ENCODE peak calls at places on chromosomes 5 and 9, in ten cellular contexts. Y is HS-5; X is uterus; F is activated T-cell treated with anti-CD3 and anti-CD28 coated beads, Interleukin-2, amount 50 U/mL, for 72 hours; J is stimulated activated CD4-positive, alpha-beta T cell treated with anti-CD3 and anti-CD28 coated beads, Interleukin-1b, Interleukin-23, amount 100 ng/mL, for 48 hours; D is neural progenitor cell; H is right cardiac atrium; W is SW 1271; S is LoVo; R is aorta. L is an unnamed sample.

GRCh38 chr9:119332522-119332921 is 36.7 kb downstream of the BRINP1 start:
- DNase-seq in X (no peak), F (no peak), D (no peak), R (no peak), S (no peak), Y (no peak), W (no peak), H (no peak), J (no peak), L (no peak)

GRCh38 chr9:79572032-79572890 is 496 bp downstream of the TLE4 start:
- DNase-seq in R (peak; percentile 50), Y (no peak), W (peak; percentile 60), S (peak; percentile 32), D (peak; percentile 83), J (peak; percentile 22), X (peak; percentile 26), H (peak; percentile 80), F (peak; percentile 51), L (peak; percentile 59)

GRCh38 chr9:112180387-112180881 is 5.3 kb upstream of the SUSD1 start:
- DNase-seq in D (no peak), W (no peak), X (no peak), S (no peak), J (peak; percentile 56), R (no peak), Y (no peak), F (peak; percentile 77), H (no peak), L (peak; percentile 52)

GRCh38 chr9:91411096-91411771 is 12.4 kb downstream of the NFIL3 start:
- DNase-seq in H (no peak), J (no peak), S (no peak), R (no peak), F (no peak), Y (no peak), W (no peak), D (no peak), X (no peak), L (no peak)

GRCh38 chr5:140567136-140567818 is 2.6 kb downstream of the SLC35A4 start:
- DNase-seq in Y (no peak), H (peak; percentile 65), W (no peak), F (no peak), X (no peak), R (no peak), S (no peak), J (no peak), D (no peak), L (no peak)

GRCh38 chr5:73908440-73908839 is 282.4 kb downstream of the ARHGEF28 start:
- DNase-seq in W (no peak), J (no peak), X (no peak), F (no peak), Y (no peak), R (no peak), D (no peak), S (no peak), H (no peak), L (no peak)

GRCh38 chr9:19934301-19934868 is 145.5 kb upstream of the SLC24A2 start:
- DNase-seq in Y (no peak), D (peak; percentile 45), J (no peak), S (no peak), H (peak; percentile 69), R (no peak), X (no peak), F (no peak), W (no peak), L (no peak)

GRCh38 chr5:1549631-1550030 is 25.9 kb upstream of the LPCAT1 start:
- DNase-seq in S (no peak), Y (no peak), H (no peak), W (no peak), D (no peak), J (no peak), R (no peak), X (no peak), F (no peak), L (no peak)

GRCh38 chr5:87361031-87361443 is 51.7 kb downstream of the CCNH start:
- DNase-seq in X (peak; percentile 23), W (no peak), R (no peak), F (no peak), H (no peak), J (no peak), Y (no peak), D (no peak), S (no peak), L (no peak)

GRCh38 chr9:1100945-1101344 is 50.8 kb downstream of the DMRT2 start:
- DNase-seq in J (peak; percentile 1), W (no peak), Y (no peak), S (no peak), H (peak; percentile 83), R (peak; percentile 47), F (no peak), D (no peak), X (no peak), L (no peak)

GRCh38 chr9:121892706-121893105 is 200.4 kb downstream of the TTLL11 start:
- DNase-seq in S (no peak), W (no peak), X (no peak), J (no peak), H (no peak), R (no peak), Y (no peak), F (no peak), D (no peak), L (no peak)

GRCh38 chr9:138016406-138017187 is 139.0 kb downstream of the CACNA1B start:
- DNase-seq in H (no peak), Y (no peak), R (no peak), J (no peak), S (no peak), D (no peak), X (no peak), F (no peak), W (no peak), L (no peak)

GRCh38 chr5:958701-959571 is 49.7 kb upstream of the NKD2 start:
- DNase-seq in H (peak; percentile 72), F (no peak), J (no peak), S (peak; percentile 42), W (no peak), Y (peak; percentile 31), D (no peak), X (peak; percentile 57), R (peak; percentile 46), L (no peak)

GRCh38 chr9:126945682-126946081 is 31.1 kb downstream of the RALGPS1 start:
- DNase-seq in Y (no peak), D (no peak), F (no peak), W (no peak), R (no peak), S (no peak), J (no peak), H (no peak), X (no peak), L (no peak)

GRCh38 chr9:131728961-131729360 is 10.9 kb downstream of the RAPGEF1 start:
- DNase-seq in Y (no peak), X (no peak), R (no peak), S (no peak), D (no peak), F (peak; percentile 79), J (peak; percentile 71), H (no peak), W (no peak), L (peak; percentile 64)

GRCh38 chr5:170554566-170555267 is 50.9 kb downstream of the KCNIP1 start:
- DNase-seq in Y (no peak), D (no peak), W (no peak), J (no peak), S (no peak), F (no peak), H (no peak), X (peak; percentile 57), R (no peak), L (no peak)

GRCh38 chr5:40278881-40279280 is 400.8 kb upstream of the PTGER4 start:
- DNase-seq in Y (no peak), X (no peak), J (no peak), F (no peak), W (no peak), R (no peak), H (no peak), S (no peak), D (no peak), L (no peak)

GRCh38 chr5:131595088-131596033 is 39.7 kb downstream of the RAPGEF6 start:
- DNase-seq in R (no peak), J (peak; percentile 4), X (no peak), D (no peak), F (peak; percentile 11), Y (no peak), S (no peak), W (no peak), H (no peak), L (peak; percentile 22)

GRCh38 chr5:107805819-107806218 is 135.1 kb upstream of the EFNA5 start:
- DNase-seq in Y (no peak), W (no peak), J (no peak), D (peak; percentile 66), F (no peak), X (no peak), R (no peak), H (no peak), S (no peak), L (no peak)

GRCh38 chr5:40676643-40677333 is 2.9 kb upstream of the PTGER4 start:
- DNase-seq in W (peak; percentile 37), Y (peak; percentile 69), F (peak; percentile 34), H (no peak), S (no peak), D (no peak), J (no peak), R (no peak), X (peak; percentile 25), L (no peak)

GRCh38 chr9:128108784-128109709 is 18.5 kb downstream of the PTGES2 start:
- DNase-seq in J (no peak), H (peak; percentile 47), D (no peak), F (no peak), X (no peak), Y (no peak), S (no peak), R (peak; percentile 28), W (no peak), L (no peak)

GRCh38 chr9:114908796-114909448 is 21.5 kb downstream of the TNFSF8 start:
- DNase-seq in F (peak; percentile 67), R (no peak), W (no peak), S (no peak), J (peak; percentile 50), X (no peak), H (no peak), Y (no peak), D (no peak), L (peak; percentile 46)

GRCh38 chr9:71783120-71783523 is 14.8 kb upstream of the CEMIP2 start:
- DNase-seq in R (peak; percentile 61), H (peak; percentile 55), X (peak; percentile 18), Y (no peak), J (peak; percentile 89), D (no peak), F (peak; percentile 89), S (no peak), W (no peak), L (peak; percentile 81)

L was measured in stimulated activated naive CD8-positive, alpha-beta T cell treated with anti-CD3 and anti-CD28 coated beads, Interleukin-15, Interleukin-2, amounts not matched to agents 100 U/mL and 50 U/mL, for 24 hours.